ENCODE peak calls at places on chromosome 11, in seven cellular contexts. One of them, this sample, is unnamed.

GRCh38 chr11:119491753-119492455 is 68.9 kb upstream of the THY1 start:
- DNase-seq in choroid plexus epithelial cell: peak
- DNase-seq in lung: no peak
- DNase-seq in retinal pigment epithelial cell: no peak
- DNase-seq in bronchial epithelial cell: no peak
- DNase-seq in lower lobe of right lung: no peak
- DNase-seq in fibroblast of lung: peak
- DNase-seq in this sample: no peak

GRCh38 chr11:19173964-19174638 is 27.7 kb downstream of the CSRP3 start:
- DNase-seq in lung: no peak
- DNase-seq in bronchial epithelial cell: no peak
- DNase-seq in choroid plexus epithelial cell: no peak
- DNase-seq in fibroblast of lung: no peak
- DNase-seq in retinal pigment epithelial cell: no peak
- DNase-seq in lower lobe of right lung: no peak
- DNase-seq in this sample: no peak

GRCh38 chr11:69348414-69349235 is 54.7 kb downstream of the MYEOV start:
- DNase-seq in lower lobe of right lung: no peak
- DNase-seq in choroid plexus epithelial cell: no peak
- DNase-seq in fibroblast of lung: no peak
- DNase-seq in bronchial epithelial cell: no peak
- DNase-seq in lung: peak
- DNase-seq in retinal pigment epithelial cell: no peak
- DNase-seq in this sample: no peak

GRCh38 chr11:119814766-119815165 is 85.8 kb upstream of the NECTIN1 start:
- DNase-seq in retinal pigment epithelial cell: no peak
- DNase-seq in lung: no peak
- DNase-seq in bronchial epithelial cell: no peak
- DNase-seq in fibroblast of lung: no peak
- DNase-seq in lower lobe of right lung: no peak
- DNase-seq in choroid plexus epithelial cell: no peak
- DNase-seq in this sample: no peak

GRCh38 chr11:126702987-126703386 is 297.6 kb downstream of the KIRREL3 start:
- DNase-seq in choroid plexus epithelial cell: no peak
- DNase-seq in lower lobe of right lung: no peak
- DNase-seq in retinal pigment epithelial cell: no peak
- DNase-seq in bronchial epithelial cell: no peak
- DNase-seq in fibroblast of lung: no peak
- DNase-seq in lung: no peak
- DNase-seq in this sample: no peak

GRCh38 chr11:42951266-42951665 is 360.5 kb upstream of the API5 start:
- DNase-seq in fibroblast of lung: no peak
- DNase-seq in choroid plexus epithelial cell: no peak
- DNase-seq in lung: no peak
- DNase-seq in lower lobe of right lung: no peak
- DNase-seq in retinal pigment epithelial cell: no peak
- DNase-seq in bronchial epithelial cell: peak
- DNase-seq in this sample: no peak

GRCh38 chr11:110992481-110992880 is 253.0 kb upstream of the POU2AF2 start:
- DNase-seq in lower lobe of right lung: no peak
- DNase-seq in choroid plexus epithelial cell: no peak
- DNase-seq in retinal pigment epithelial cell: no peak
- DNase-seq in lung: no peak
- DNase-seq in fibroblast of lung: no peak
- DNase-seq in bronchial epithelial cell: no peak
- DNase-seq in this sample: no peak

GRCh38 chr11:41660585-41660984 is 201.1 kb upstream of the LRRC4C start:
- DNase-seq in choroid plexus epithelial cell: no peak
- DNase-seq in bronchial epithelial cell: no peak
- DNase-seq in retinal pigment epithelial cell: no peak
- DNase-seq in lower lobe of right lung: no peak
- DNase-seq in lung: no peak
- DNase-seq in fibroblast of lung: no peak
- DNase-seq in this sample: no peak

GRCh38 chr11:18698341-18699268 is at the start of gene TMEM86A:
- DNase-seq in bronchial epithelial cell: peak
- DNase-seq in fibroblast of lung: peak
- DNase-seq in retinal pigment epithelial cell: no peak
- DNase-seq in choroid plexus epithelial cell: peak
- DNase-seq in lung: peak
- DNase-seq in lower lobe of right lung: peak
- DNase-seq in this sample: peak

GRCh38 chr11:12175694-12176241 is 65.4 kb downstream of the MICAL2 start:
- DNase-seq in bronchial epithelial cell: peak
- DNase-seq in retinal pigment epithelial cell: no peak
- DNase-seq in fibroblast of lung: peak
- DNase-seq in choroid plexus epithelial cell: peak
- DNase-seq in lung: no peak
- DNase-seq in lower lobe of right lung: no peak
- DNase-seq in this sample: no peak

GRCh38 chr11:120306519-120307242 is 18.4 kb upstream of the TLCD5 start:
- DNase-seq in retinal pigment epithelial cell: no peak
- DNase-seq in lung: no peak
- DNase-seq in bronchial epithelial cell: peak
- DNase-seq in lower lobe of right lung: no peak
- DNase-seq in fibroblast of lung: peak
- DNase-seq in choroid plexus epithelial cell: peak
- DNase-seq in this sample: no peak

GRCh38 chr11:18277560-18278271 is 11.7 kb downstream of the SAA1 start:
- DNase-seq in lower lobe of right lung: no peak
- DNase-seq in fibroblast of lung: no peak
- DNase-seq in lung: no peak
- DNase-seq in bronchial epithelial cell: no peak
- DNase-seq in choroid plexus epithelial cell: peak
- DNase-seq in retinal pigment epithelial cell: no peak
- DNase-seq in this sample: no peak

GRCh38 chr11:62614275-62614674 is 1.2 kb downstream of the ROM1 start:
- DNase-seq in lower lobe of right lung: no peak
- DNase-seq in bronchial epithelial cell: peak
- DNase-seq in lung: no peak
- DNase-seq in choroid plexus epithelial cell: no peak
- DNase-seq in retinal pigment epithelial cell: no peak
- DNase-seq in fibroblast of lung: no peak
- DNase-seq in this sample: no peak

GRCh38 chr11:85114786-85115185 is 512.4 kb downstream of the DLG2 start:
- DNase-seq in lung: no peak
- DNase-seq in retinal pigment epithelial cell: peak
- DNase-seq in lower lobe of right lung: no peak
- DNase-seq in choroid plexus epithelial cell: peak
- DNase-seq in bronchial epithelial cell: peak
- DNase-seq in fibroblast of lung: peak
- DNase-seq in this sample: no peak

GRCh38 chr11:3111919-3112690 is 53.0 kb downstream of the OSBPL5 start:
- DNase-seq in bronchial epithelial cell: peak
- DNase-seq in lung: no peak
- DNase-seq in fibroblast of lung: peak
- DNase-seq in retinal pigment epithelial cell: no peak
- DNase-seq in lower lobe of right lung: peak
- DNase-seq in choroid plexus epithelial cell: peak
- DNase-seq in this sample: peak

GRCh38 chr11:123020968-123021367 is 39.3 kb upstream of the BSX start:
- DNase-seq in lung: peak
- DNase-seq in choroid plexus epithelial cell: peak
- DNase-seq in fibroblast of lung: peak
- DNase-seq in lower lobe of right lung: peak
- DNase-seq in retinal pigment epithelial cell: no peak
- DNase-seq in bronchial epithelial cell: peak
- DNase-seq in this sample: peak

GRCh38 chr11:126477526-126478275 is 122.2 kb downstream of the ST3GAL4 start:
- DNase-seq in choroid plexus epithelial cell: no peak
- DNase-seq in retinal pigment epithelial cell: no peak
- DNase-seq in fibroblast of lung: no peak
- DNase-seq in lung: no peak
- DNase-seq in lower lobe of right lung: no peak
- DNase-seq in bronchial epithelial cell: no peak
- DNase-seq in this sample: peak

GRCh38 chr11:68028802-68029475 is 1.5 kb upstream of the NDUFS8 start:
- DNase-seq in choroid plexus epithelial cell: peak
- DNase-seq in bronchial epithelial cell: peak
- DNase-seq in retinal pigment epithelial cell: no peak
- DNase-seq in lung: no peak
- DNase-seq in lower lobe of right lung: no peak
- DNase-seq in fibroblast of lung: peak
- DNase-seq in this sample: no peak

GRCh38 chr11:46348566-46348981 is 1.3 kb downstream of the DGKZ start:
- DNase-seq in fibroblast of lung: no peak
- DNase-seq in lower lobe of right lung: no peak
- DNase-seq in bronchial epithelial cell: no peak
- DNase-seq in lung: no peak
- DNase-seq in choroid plexus epithelial cell: no peak
- DNase-seq in retinal pigment epithelial cell: no peak
- DNase-seq in this sample: no peak

GRCh38 chr11:46350695-46351094 is 3.4 kb downstream of the DGKZ start:
- DNase-seq in choroid plexus epithelial cell: no peak
- DNase-seq in fibroblast of lung: no peak
- DNase-seq in bronchial epithelial cell: no peak
- DNase-seq in lower lobe of right lung: no peak
- DNase-seq in lung: no peak
- DNase-seq in retinal pigment epithelial cell: no peak
- DNase-seq in this sample: no peak

GRCh38 chr11:46346886-46347636 is at the start of gene DGKZ:
- DNase-seq in bronchial epithelial cell: peak
- DNase-seq in lung: peak
- DNase-seq in retinal pigment epithelial cell: no peak
- DNase-seq in choroid plexus epithelial cell: peak
- DNase-seq in lower lobe of right lung: peak
- DNase-seq in fibroblast of lung: peak
- DNase-seq in this sample: peak

GRCh38 chr11:46347637-46348311 is 511 bp downstream of the DGKZ start:
- DNase-seq in lower lobe of right lung: no peak
- DNase-seq in lung: no peak
- DNase-seq in bronchial epithelial cell: no peak
- DNase-seq in retinal pigment epithelial cell: no peak
- DNase-seq in fibroblast of lung: no peak
- DNase-seq in choroid plexus epithelial cell: no peak
- DNase-seq in this sample: no peak

DNA sequence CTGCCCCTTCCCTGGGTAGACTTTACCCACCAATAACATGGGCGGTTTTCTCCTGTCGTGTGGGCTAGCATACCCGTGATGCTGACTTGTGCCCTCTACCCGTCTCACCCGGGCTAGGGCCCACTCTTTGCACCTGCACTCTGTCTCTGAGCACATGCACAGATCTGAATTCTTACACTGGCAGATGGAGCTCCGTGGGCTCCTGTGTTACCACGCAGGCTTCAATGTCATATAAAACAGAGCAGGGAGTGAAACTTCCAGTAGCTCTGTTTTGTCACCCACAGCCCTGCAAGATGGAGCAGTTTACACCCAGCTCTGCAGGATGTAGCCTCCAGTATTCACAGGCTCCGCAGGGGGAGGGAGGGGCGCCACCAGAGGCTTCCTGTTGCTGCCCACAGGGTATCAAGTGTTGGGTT is 1.7 kb downstream of the DGKZ start:
- DNase-seq in retinal pigment epithelial cell: no peak
- DNase-seq in fibroblast of lung: no peak
- DNase-seq in choroid plexus epithelial cell: no peak
- DNase-seq in lung: no peak
- DNase-seq in bronchial epithelial cell: no peak
- DNase-seq in lower lobe of right lung: no peak
- DNase-seq in this sample: peak
- H3K4me3 ChIP-seq in retinal pigment epithelial cell: no peak
- H3K4me3 ChIP-seq in fibroblast of lung: no peak
- H3K4me3 ChIP-seq in choroid plexus epithelial cell: no peak
- H3K4me3 ChIP-seq in lung: no peak
- H3K4me3 ChIP-seq in bronchial epithelial cell: no peak
- H3K4me3 ChIP-seq in lower lobe of right lung: peak
- H3K4me3 ChIP-seq in this sample: peak

DNA sequence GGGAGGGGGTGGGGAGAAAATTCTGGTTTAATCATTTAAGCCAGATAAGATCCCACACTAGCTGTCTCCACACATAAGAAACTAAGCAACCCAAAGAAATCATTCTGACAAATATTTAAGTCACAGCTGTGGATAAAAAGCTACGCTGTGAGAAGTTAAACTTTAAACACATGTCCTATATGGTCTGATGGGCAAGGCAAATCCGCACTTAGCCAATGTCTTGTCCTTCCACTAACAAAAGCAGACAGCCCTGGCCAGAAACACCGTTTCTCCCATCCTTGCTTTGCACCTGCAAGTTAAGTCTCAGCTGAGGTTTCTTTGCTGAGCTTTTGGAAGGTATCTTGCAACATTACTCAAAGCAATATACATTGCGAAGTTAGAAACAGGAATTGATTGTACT is 68.0 kb downstream of the ETS1 start:
- DNase-seq in lung: no peak
- DNase-seq in choroid plexus epithelial cell: no peak
- DNase-seq in bronchial epithelial cell: no peak
- DNase-seq in fibroblast of lung: peak
- DNase-seq in retinal pigment epithelial cell: no peak
- DNase-seq in lower lobe of right lung: no peak
- DNase-seq in this sample: no peak
- H3K4me3 ChIP-seq in lung: peak
- H3K4me3 ChIP-seq in choroid plexus epithelial cell: peak
- H3K4me3 ChIP-seq in bronchial epithelial cell: no peak
- H3K4me3 ChIP-seq in fibroblast of lung: peak
- H3K4me3 ChIP-seq in retinal pigment epithelial cell: peak
- H3K4me3 ChIP-seq in lower lobe of right lung: peak
- H3K4me3 ChIP-seq in this sample: peak

DNA sequence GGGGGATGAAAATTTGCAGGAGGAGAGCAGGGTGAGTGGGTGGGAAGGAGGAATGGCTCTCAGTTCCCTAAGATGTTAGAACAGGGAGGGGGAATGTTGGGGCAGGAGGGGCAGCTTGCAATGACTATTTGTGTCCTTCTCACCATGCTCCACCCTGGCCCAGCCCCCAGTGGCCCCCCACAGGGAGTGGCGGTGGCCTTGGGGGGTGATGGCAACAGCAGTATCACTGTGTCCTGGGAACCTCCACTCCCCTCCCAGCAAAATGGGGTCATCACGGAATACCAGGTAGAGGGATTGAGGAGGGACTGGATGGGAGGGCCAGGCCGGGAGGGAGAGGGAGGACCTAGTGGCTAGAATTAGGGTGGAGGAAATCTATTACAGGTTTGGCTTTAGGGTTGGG is 10.2 kb downstream of the ROBO3 start:
- DNase-seq in fibroblast of lung: no peak
- DNase-seq in choroid plexus epithelial cell: no peak
- DNase-seq in bronchial epithelial cell: no peak
- DNase-seq in retinal pigment epithelial cell: no peak
- DNase-seq in lower lobe of right lung: no peak
- DNase-seq in lung: no peak
- DNase-seq in this sample: no peak
- H3K4me3 ChIP-seq in fibroblast of lung: no peak
- H3K4me3 ChIP-seq in choroid plexus epithelial cell: no peak
- H3K4me3 ChIP-seq in bronchial epithelial cell: no peak
- H3K4me3 ChIP-seq in retinal pigment epithelial cell: peak
- H3K4me3 ChIP-seq in lower lobe of right lung: peak
- H3K4me3 ChIP-seq in lung: no peak
- H3K4me3 ChIP-seq in this sample: peak

GRCh38 chr11:125390949-125391348 is 105.1 kb downstream of the FEZ1 start:
- DNase-seq in retinal pigment epithelial cell: no peak
- DNase-seq in lower lobe of right lung: no peak
- DNase-seq in lung: no peak
- DNase-seq in choroid plexus epithelial cell: peak
- DNase-seq in fibroblast of lung: peak
- DNase-seq in bronchial epithelial cell: no peak
- DNase-seq in this sample: no peak
- H3K4me3 ChIP-seq in retinal pigment epithelial cell: no peak
- H3K4me3 ChIP-seq in lower lobe of right lung: no peak
- H3K4me3 ChIP-seq in lung: no peak
- H3K4me3 ChIP-seq in choroid plexus epithelial cell: no peak
- H3K4me3 ChIP-seq in fibroblast of lung: no peak
- H3K4me3 ChIP-seq in bronchial epithelial cell: no peak
- H3K4me3 ChIP-seq in this sample: no peak

This sample was measured in Jurkat, Clone E6-1.